ENCODE peak calls at places on chromosomes 7 and 10, in five cellular contexts. One of them, this sample, is unnamed.

GRCh38 chr7:107879400-107880035 is 11.5 kb upstream of the DLD start:
- DNase-seq in DND-41: peak; percentile 46
- DNase-seq in testis: peak; percentile 71
- DNase-seq in pancreas: no peak
- DNase-seq in K562: peak; percentile 71
- DNase-seq in this sample: no peak

GRCh38 chr10:24324651-24325050 is 115.7 kb downstream of the KIAA1217 start:
- DNase-seq in testis: no peak
- DNase-seq in DND-41: no peak
- DNase-seq in K562: no peak
- DNase-seq in pancreas: no peak
- DNase-seq in this sample: no peak

GRCh38 chr10:48431871-48432270 is 125.4 kb downstream of the MAPK8 start:
- DNase-seq in DND-41: no peak
- DNase-seq in testis: no peak
- DNase-seq in K562: peak; percentile 72
- DNase-seq in pancreas: no peak
- DNase-seq in this sample: no peak

GRCh38 chr10:124035928-124036558 is 57.4 kb downstream of the CHST15 start:
- DNase-seq in testis: no peak
- DNase-seq in pancreas: no peak
- DNase-seq in K562: peak; percentile 42
- DNase-seq in DND-41: peak; percentile 51
- DNase-seq in this sample: no peak

GRCh38 chr7:23043441-23043840 is 29.5 kb upstream of the HYCC1 start:
- DNase-seq in pancreas: no peak
- DNase-seq in K562: peak; percentile 36
- DNase-seq in DND-41: no peak
- DNase-seq in testis: no peak
- DNase-seq in this sample: no peak

GRCh38 chr7:74119831-74120230 is 36.2 kb downstream of the LIMK1 start:
- DNase-seq in pancreas: no peak
- DNase-seq in DND-41: no peak
- DNase-seq in K562: no peak
- DNase-seq in testis: no peak
- DNase-seq in this sample: no peak

GRCh38 chr7:130995252-130996081 is 261.5 kb upstream of the KLF14 start:
- DNase-seq in pancreas: peak; percentile 50
- DNase-seq in testis: no peak
- DNase-seq in K562: no peak
- DNase-seq in DND-41: no peak
- DNase-seq in this sample: no peak

GRCh38 chr7:143391462-143392404 is 10.6 kb downstream of the ZYX start:
- DNase-seq in DND-41: no peak
- DNase-seq in testis: peak; percentile 80
- DNase-seq in pancreas: no peak
- DNase-seq in K562: peak; percentile 20
- DNase-seq in this sample: no peak

GRCh38 chr7:14275346-14275745 is 285.9 kb upstream of the ETV1 start:
- DNase-seq in testis: no peak
- DNase-seq in K562: no peak
- DNase-seq in DND-41: no peak
- DNase-seq in pancreas: no peak
- DNase-seq in this sample: no peak

GRCh38 chr7:129055294-129055816 is 444 bp upstream of the TNPO3 start:
- DNase-seq in testis: no peak
- DNase-seq in pancreas: no peak
- DNase-seq in K562: no peak
- DNase-seq in DND-41: no peak
- DNase-seq in this sample: no peak

GRCh38 chr7:80392229-80393169 is 119.4 kb downstream of the GNAT3 start:
- DNase-seq in testis: no peak
- DNase-seq in DND-41: no peak
- DNase-seq in pancreas: no peak
- DNase-seq in K562: no peak
- DNase-seq in this sample: no peak

GRCh38 chr10:6204341-6205191 is 1.8 kb downstream of the PFKFB3 start:
- DNase-seq in K562: no peak
- DNase-seq in testis: peak; percentile 82
- DNase-seq in pancreas: peak; percentile 63
- DNase-seq in DND-41: no peak
- DNase-seq in this sample: no peak

GRCh38 chr10:35442006-35442405 is 105.7 kb downstream of the CCNY start:
- DNase-seq in DND-41: no peak
- DNase-seq in K562: no peak
- DNase-seq in testis: no peak
- DNase-seq in pancreas: no peak
- DNase-seq in this sample: no peak

GRCh38 chr7:136741941-136742340 is 126.5 kb upstream of the CHRM2 start:
- DNase-seq in K562: no peak
- DNase-seq in testis: no peak
- DNase-seq in pancreas: no peak
- DNase-seq in DND-41: no peak
- DNase-seq in this sample: no peak

DNA sequence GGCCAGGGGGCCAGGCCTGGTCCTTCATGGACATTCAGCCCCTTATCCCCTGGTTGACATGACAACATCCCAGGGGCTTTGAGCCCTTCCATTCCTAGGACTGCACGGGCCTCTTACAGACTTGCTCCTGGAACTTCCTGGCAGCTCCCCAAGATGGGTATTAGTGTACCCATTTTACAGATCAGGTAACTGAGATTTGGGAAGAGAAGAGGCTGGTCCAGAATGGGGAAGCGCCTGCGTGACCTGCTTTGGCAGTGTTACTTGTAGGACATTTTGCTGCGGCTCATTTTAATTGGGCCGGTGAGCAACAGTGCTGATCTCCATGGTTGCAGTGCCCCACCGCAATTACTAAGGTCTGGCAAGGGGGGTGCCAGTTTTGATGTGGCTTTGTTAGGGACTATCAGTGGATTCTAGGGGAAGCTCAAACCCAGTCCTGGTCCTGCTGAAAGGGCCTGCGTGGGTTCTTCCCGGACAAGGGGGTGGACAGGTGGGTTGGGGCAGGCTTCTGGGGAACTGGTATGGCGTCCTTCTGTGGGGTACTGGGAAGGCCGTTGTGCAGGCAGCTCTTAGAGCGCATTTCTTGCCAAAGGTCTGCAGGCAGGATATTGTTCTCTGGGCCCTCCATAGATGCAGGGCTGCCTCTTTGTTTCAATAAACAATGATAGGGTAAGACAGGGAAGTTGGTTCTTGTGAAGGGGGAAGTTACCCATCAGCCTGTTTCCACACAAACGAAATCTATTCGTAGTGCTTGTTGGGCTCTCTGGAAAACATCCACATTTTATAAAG is 137.6 kb downstream of the RGS10 start:
- DNase-seq in testis: no peak
- DNase-seq in DND-41: no peak
- DNase-seq in pancreas: no peak
- DNase-seq in K562: no peak
- DNase-seq in this sample: no peak
- H3K4me1 ChIP-seq in testis: no peaks in the 10 kb centered on the region
- H3K4me1 ChIP-seq in DND-41: no peaks in the 10 kb centered on the region
- H3K4me1 ChIP-seq in pancreas: no peaks in the 10 kb centered on the region
- H3K4me1 ChIP-seq in K562: no peaks in the 10 kb centered on the region
- H3K4me1 ChIP-seq in this sample: no peaks in the 10 kb centered on the region

DNA sequence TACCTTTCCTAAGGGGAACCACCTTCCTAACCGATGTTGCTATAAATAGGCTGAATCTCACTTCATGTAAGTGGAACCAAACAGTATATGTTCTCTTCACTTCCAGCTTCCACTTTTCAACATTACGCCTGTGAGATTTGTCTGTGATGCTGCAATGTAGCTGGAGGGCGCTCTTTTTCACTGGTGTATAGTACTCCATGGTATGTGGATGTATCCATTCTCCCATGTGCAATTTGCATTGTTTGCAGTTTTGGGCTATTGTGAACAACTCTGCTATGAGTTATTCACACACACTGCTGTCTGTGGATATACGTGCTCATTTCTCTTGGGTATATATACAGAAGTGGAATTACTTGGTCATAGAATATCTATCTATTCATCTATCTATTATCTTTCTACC is 75.9 kb upstream of the GNA12 start:
- DNase-seq in K562: no peak
- DNase-seq in DND-41: no peak
- DNase-seq in pancreas: no peak
- DNase-seq in testis: no peak
- DNase-seq in this sample: no peak
- H3K36me3 ChIP-seq in K562: no peaks in the 10 kb centered on the region
- H3K36me3 ChIP-seq in DND-41: no peaks in the 10 kb centered on the region
- H3K36me3 ChIP-seq in pancreas: no peaks in the 10 kb centered on the region
- H3K36me3 ChIP-seq in testis: no peaks in the 10 kb centered on the region
- H3K36me3 ChIP-seq in this sample: peaks cover 76% of the 10 kb centered on the region

GRCh38 chr10:11927746-11928145 is 104.6 kb downstream of the PROSER2 start:
- DNase-seq in pancreas: no peak
- DNase-seq in testis: no peak
- DNase-seq in K562: no peak
- DNase-seq in DND-41: no peak
- DNase-seq in this sample: no peak

GRCh38 chr10:11934262-11934661 is 108.3 kb downstream of the UPF2 start:
- DNase-seq in pancreas: no peak
- DNase-seq in testis: no peak
- DNase-seq in DND-41: no peak
- DNase-seq in K562: no peak
- DNase-seq in this sample: no peak

GRCh38 chr10:11933837-11934236 is 108.8 kb downstream of the UPF2 start:
- DNase-seq in DND-41: no peak
- DNase-seq in testis: no peak
- DNase-seq in K562: no peak
- DNase-seq in pancreas: no peak
- DNase-seq in this sample: no peak

GRCh38 chr10:11931038-11931437 is 107.9 kb downstream of the PROSER2 start:
- DNase-seq in DND-41: no peak
- DNase-seq in K562: no peak
- DNase-seq in pancreas: no peak
- DNase-seq in testis: no peak
- DNase-seq in this sample: no peak

DNA sequence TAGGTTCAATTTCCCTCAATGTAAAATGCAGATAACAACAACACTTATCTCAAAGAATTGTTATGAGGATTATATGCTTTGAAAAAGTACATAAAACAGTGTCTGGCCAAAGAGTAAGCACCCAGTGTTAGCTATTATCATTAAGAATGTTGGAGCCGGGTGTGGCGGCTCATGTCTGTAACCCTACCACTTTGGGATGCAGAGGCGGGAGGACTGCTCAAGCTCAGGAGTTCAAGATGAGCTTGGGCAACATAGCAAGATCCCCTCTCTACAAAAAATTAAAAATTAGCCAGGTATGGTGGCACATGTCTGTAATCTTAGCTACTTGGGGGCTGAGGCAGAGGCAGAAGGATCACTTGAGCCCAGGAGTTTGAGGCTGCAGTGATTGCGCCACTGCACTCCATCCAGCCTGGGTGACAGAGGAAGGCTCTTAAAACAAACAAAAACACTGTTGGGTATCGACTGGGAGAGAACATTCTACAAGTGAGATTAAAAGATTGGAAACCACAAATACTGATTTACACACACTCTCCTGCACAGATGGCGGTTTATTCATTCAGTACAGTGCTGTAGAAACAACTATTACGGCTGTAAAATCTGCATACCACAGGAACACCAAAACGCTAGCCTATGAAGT is 107.3 kb downstream of the PROSER2 start:
- DNase-seq in DND-41: no peak
- DNase-seq in testis: no peak
- DNase-seq in pancreas: no peak
- DNase-seq in K562: no peak
- DNase-seq in this sample: no peak
- H3K27ac ChIP-seq in DND-41: no peak overlapping the region
- H3K27ac ChIP-seq in testis: no peak overlapping the region
- H3K27ac ChIP-seq in pancreas: no peak overlapping the region
- H3K27ac ChIP-seq in K562: no peak overlapping the region
- H3K27ac ChIP-seq in this sample: no peak overlapping the region

GRCh38 chr10:69965919-69966662 is 86.6 kb upstream of the MACROH2A2 start:
- DNase-seq in DND-41: no peak
- DNase-seq in pancreas: no peak
- DNase-seq in testis: peak; percentile 12
- DNase-seq in K562: no peak
- DNase-seq in this sample: no peak

GRCh38 chr10:69963835-69964710 is 88.6 kb upstream of the MACROH2A2 start:
- DNase-seq in pancreas: no peak
- DNase-seq in testis: peak; percentile 11
- DNase-seq in K562: no peak
- DNase-seq in DND-41: no peak
- DNase-seq in this sample: no peak

GRCh38 chr10:69962746-69963135 is 89.9 kb upstream of the MACROH2A2 start:
- DNase-seq in pancreas: no peak
- DNase-seq in DND-41: no peak
- DNase-seq in K562: no peak
- DNase-seq in testis: no peak
- DNase-seq in this sample: no peak

GRCh38 chr10:69963178-69963834 is 89.3 kb upstream of the MACROH2A2 start:
- DNase-seq in K562: no peak
- DNase-seq in testis: no peak
- DNase-seq in DND-41: no peak
- DNase-seq in pancreas: no peak
- DNase-seq in this sample: no peak

GRCh38 chr10:69965086-69965485 is 87.6 kb upstream of the MACROH2A2 start:
- DNase-seq in DND-41: no peak
- DNase-seq in K562: no peak
- DNase-seq in testis: no peak
- DNase-seq in pancreas: no peak
- DNase-seq in this sample: no peak
- H3K4me1 ChIP-seq in DND-41: no peaks in the 10 kb centered on the region
- H3K4me1 ChIP-seq in K562: no peaks in the 10 kb centered on the region
- H3K4me1 ChIP-seq in testis: no peaks in the 10 kb centered on the region
- H3K4me1 ChIP-seq in pancreas: no peaks in the 10 kb centered on the region
- H3K4me1 ChIP-seq in this sample: no peaks in the 10 kb centered on the region

GRCh38 chr7:29957921-29958320 is 31.7 kb downstream of the SCRN1 start:
- DNase-seq in DND-41: no peak
- DNase-seq in testis: no peak
- DNase-seq in pancreas: no peak
- DNase-seq in K562: no peak
- DNase-seq in this sample: no peak
- H3K36me3 ChIP-seq in DND-41: no peaks in the 10 kb centered on the region
- H3K36me3 ChIP-seq in testis: no peaks in the 10 kb centered on the region
- H3K36me3 ChIP-seq in pancreas: no peaks in the 10 kb centered on the region
- H3K36me3 ChIP-seq in K562: no peaks in the 10 kb centered on the region
- H3K36me3 ChIP-seq in this sample: no peaks in the 10 kb centered on the region

GRCh38 chr10:104232613-104233102 is 494 bp upstream of the CFAP43 start:
- DNase-seq in pancreas: no peak
- DNase-seq in DND-41: no peak
- DNase-seq in K562: no peak
- DNase-seq in testis: no peak
- DNase-seq in this sample: no peak
- H3K27ac ChIP-seq in pancreas: peak overlapping the region; percentile 66
- H3K27ac ChIP-seq in DND-41: no peak overlapping the region
- H3K27ac ChIP-seq in K562: no peak overlapping the region
- H3K27ac ChIP-seq in testis: no peak overlapping the region
- H3K27ac ChIP-seq in this sample: no peak overlapping the region

DNA sequence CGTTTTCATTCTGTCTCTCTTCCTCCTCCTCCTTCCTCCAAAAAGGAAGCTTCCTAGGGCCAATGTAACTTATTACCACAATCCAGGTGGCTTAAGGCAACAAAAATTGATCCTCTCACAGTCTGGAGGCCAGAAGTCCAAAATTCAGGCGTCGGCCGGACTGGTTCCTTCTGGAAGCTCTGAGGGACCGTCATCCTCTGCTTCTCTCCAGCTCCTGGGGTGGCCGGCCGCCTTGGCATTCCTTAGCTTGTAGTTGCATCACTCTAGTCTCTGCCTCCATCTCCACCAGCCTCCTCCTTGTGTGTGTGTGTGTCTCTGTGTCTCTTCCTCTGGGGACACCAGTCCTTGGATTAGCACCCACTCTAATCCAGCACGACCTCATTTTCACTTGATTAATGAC is 89.0 kb upstream of the NPTX2 start:
- DNase-seq in testis: no peak
- DNase-seq in pancreas: no peak
- DNase-seq in K562: no peak
- DNase-seq in DND-41: no peak
- DNase-seq in this sample: no peak
- H3K4me1 ChIP-seq in testis: no peaks in the 10 kb centered on the region
- H3K4me1 ChIP-seq in pancreas: no peaks in the 10 kb centered on the region
- H3K4me1 ChIP-seq in K562: no peaks in the 10 kb centered on the region
- H3K4me1 ChIP-seq in DND-41: no peaks in the 10 kb centered on the region
- H3K4me1 ChIP-seq in this sample: no peaks in the 10 kb centered on the region